ENCODE peak calls at places on chromosomes 6 and 20, in four cellular contexts. Q, Z, B and H are unnamed samples.
A peak's percentile ranks its signal among the peaks of the same experiment; 100 is the strongest.

GRCh38 chr6:144055121-144055931 is 40.0 kb downstream of the SF3B5 start:
- DNase-seq in Q (no peak), Z (no peak), B (no peak), H (no peak)

GRCh38 chr6:12957321-12958051 is 240.9 kb downstream of the PHACTR1 start:
- DNase-seq in Q (peak; percentile 52), Z (no peak), B (no peak), H (peak; percentile 90)

GRCh38 chr6:146892283-146892612 is 293.5 kb downstream of the ADGB start:
- DNase-seq in Q (no peak), Z (no peak), B (no peak), H (no peak)

GRCh38 chr20:8132015-8132631 is at the start of gene PLCB1:
- DNase-seq in Q (peak; percentile 92), Z (peak; percentile 86), B (peak; percentile 69), H (peak; percentile 84)

GRCh38 chr20:31595654-31596411 is 9.3 kb upstream of the ID1 start:
- DNase-seq in Q (peak; percentile 95), Z (no peak), B (peak; percentile 90), H (peak; percentile 99)

GRCh38 chr6:163579111-163579879 is 164.8 kb downstream of the QKI start:
- DNase-seq in Q (no peak), Z (no peak), B (no peak), H (no peak)

GRCh38 chr6:37323568-37323967 is 30.2 kb upstream of the RNF8 start:
- DNase-seq in Q (no peak), Z (no peak), B (no peak), H (peak; percentile 22)

GRCh38 chr20:3431109-3431508 is 23.6 kb upstream of the DNAAF9 start:
- DNase-seq in Q (no peak), Z (no peak), B (no peak), H (no peak)

GRCh38 chr20:48604426-48604825 is 223.4 kb downstream of the PREX1 start:
- DNase-seq in Q (no peak), Z (no peak), B (no peak), H (no peak)

GRCh38 chr20:4110885-4111284 is 95.5 kb upstream of the RNF24 start:
- DNase-seq in Q (no peak), Z (no peak), B (no peak), H (no peak)

GRCh38 chr6:158008894-158009891 is 27.5 kb downstream of the SYNJ2 start:
- DNase-seq in Q (no peak), Z (no peak), B (no peak), H (peak; percentile 89)

GRCh38 chr6:52540286-52540902 is 36.5 kb downstream of the TRAM2 start:
- DNase-seq in Q (no peak), Z (no peak), B (no peak), H (no peak)

GRCh38 chr6:143451531-143451930 is 926 bp downstream of the PEX3 start:
- DNase-seq in Q (no peak), Z (no peak), B (no peak), H (peak; percentile 11)

GRCh38 chr20:16017656-16018055 is 555.6 kb downstream of the KIF16B start:
- DNase-seq in Q (no peak), Z (no peak), B (no peak), H (no peak)

GRCh38 chr6:111458670-111459232 is 24.3 kb downstream of the REV3L start:
- DNase-seq in Q (no peak), Z (no peak), B (no peak), H (no peak)

GRCh38 chr6:119147101-119148053 is 68.9 kb upstream of the FAM184A start:
- DNase-seq in Q (no peak), Z (no peak), B (no peak), H (peak; percentile 98)

GRCh38 chr20:47735412-47736400 is 49.6 kb downstream of the SULF2 start:
- DNase-seq in Q (no peak), Z (no peak), B (no peak), H (peak; percentile 1)

GRCh38 chr6:128659878-128660622 is 139.7 kb upstream of the PTPRK start:
- DNase-seq in Q (no peak), Z (no peak), B (no peak), H (no peak)

GRCh38 chr20:2799688-2800589 is 488 bp downstream of the CPXM1 start:
- DNase-seq in Q (peak; percentile 49), Z (no peak), B (no peak), H (peak; percentile 27)

GRCh38 chr20:64261138-64261537 is 5.6 kb downstream of the PCMTD2 start:
- DNase-seq in Q (no peak), Z (no peak), B (no peak), H (peak; percentile 86)

GRCh38 chr20:23136893-23137745 is 51.0 kb upstream of the CD93 start:
- DNase-seq in Q (no peak), Z (no peak), B (no peak), H (no peak)

GRCh38 chr20:51910202-51911050 is 108.1 kb upstream of the SALL4 start:
- DNase-seq in Q (no peak), Z (peak; percentile 48), B (no peak), H (peak; percentile 41)

GRCh38 chr6:159961523-159961922 is 7.4 kb upstream of the IGF2R start:
- DNase-seq in Q (no peak), Z (no peak), B (no peak), H (no peak)

GRCh38 chr6:2942916-2943563 is 28.3 kb downstream of the SERPINB6 start:
- DNase-seq in Q (no peak), Z (no peak), B (no peak), H (no peak)

DNA sequence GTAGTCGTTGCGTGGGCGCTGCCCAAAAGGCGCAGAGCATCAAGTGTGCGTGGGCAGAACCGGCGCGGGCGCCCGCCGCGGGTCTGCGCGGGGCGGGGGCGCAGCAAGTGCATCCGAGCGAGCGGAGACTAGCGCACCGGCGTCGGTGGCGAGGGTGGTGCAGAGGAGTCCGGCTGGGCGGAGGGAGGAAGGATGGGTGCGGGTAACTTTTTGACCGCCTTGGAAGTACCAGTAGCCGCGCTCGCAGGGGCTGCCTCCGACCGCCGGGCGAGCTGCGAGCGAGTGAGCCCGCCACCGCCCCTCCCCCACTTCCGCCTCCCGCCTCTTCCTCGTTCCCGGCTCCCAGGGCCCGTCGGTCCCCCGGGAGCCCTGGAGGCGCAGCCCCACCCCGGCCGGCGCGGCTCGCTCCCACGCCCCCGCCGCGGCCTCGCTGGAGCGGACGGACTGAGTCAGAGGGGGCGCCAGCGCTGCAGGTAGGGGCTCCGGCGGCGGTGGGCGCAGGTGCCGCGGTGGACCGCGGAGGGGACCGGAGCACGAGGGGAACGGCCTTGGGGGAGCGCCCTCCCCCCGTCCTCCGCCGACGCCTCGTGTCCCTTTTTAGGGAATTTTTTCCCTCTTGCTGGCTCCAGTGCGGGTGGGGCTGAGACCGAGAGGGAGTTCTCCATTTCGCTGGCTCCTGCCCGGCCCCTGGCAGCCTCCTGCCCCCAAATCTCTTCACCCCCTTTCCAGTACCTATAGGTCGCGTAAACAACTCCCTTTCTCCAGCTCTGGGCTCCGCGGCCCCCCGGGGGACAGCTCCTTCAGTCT is 1.6 kb upstream of the DBNDD2 start:
- DNase-seq in Q (peak; percentile 71), Z (peak; percentile 40), B (no peak), H (peak; percentile 36)
- H3K4me1 ChIP-seq in Q (peaks cover 3% of the 10 kb centered on the region), Z (peaks cover 9% of the 10 kb centered on the region), B (peaks cover 6% of the 10 kb centered on the region), H (peaks cover 14% of the 10 kb centered on the region)

DNA sequence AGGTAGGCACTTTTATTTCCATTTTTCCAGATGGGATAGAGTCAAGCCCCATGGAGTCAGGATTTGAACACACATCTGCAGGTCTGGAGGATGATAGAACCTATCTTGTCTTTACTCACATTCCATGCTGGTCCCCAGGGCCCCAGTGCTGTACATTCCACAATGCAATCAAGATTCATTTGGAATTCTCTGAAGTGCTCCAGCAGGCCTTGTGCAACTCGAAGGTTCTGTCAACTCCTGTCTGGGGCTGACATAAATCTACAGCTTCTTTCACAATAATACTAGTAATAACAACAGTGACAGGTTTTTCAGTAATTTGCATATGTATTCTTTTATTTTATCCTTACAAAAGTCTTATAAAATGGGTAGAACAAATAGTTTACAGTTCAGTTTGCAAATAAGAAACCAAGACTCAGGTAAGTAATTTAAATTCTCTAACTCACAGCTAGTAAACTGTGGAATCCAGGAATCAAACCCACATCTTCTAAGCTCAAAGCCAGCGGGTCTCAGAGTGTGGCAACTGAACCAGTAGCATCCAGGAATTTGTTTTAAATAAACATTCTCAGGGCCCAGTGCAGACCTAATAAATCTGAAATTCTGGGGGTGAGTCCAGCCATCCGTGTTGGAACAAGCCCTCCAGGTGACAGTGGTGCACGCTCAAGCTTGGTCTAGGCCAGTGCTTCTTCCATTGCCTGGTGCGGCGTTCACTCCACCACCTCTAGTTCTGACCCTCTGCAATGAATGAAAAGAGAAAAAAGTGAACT is 137.0 kb upstream of the TNFAIP3 start:
- DNase-seq in Q (no peak), Z (no peak), B (no peak), H (peak; percentile 78)
- H2BK12ac ChIP-seq in Q (no peak overlapping the region), Z (no peak overlapping the region), B (no peak overlapping the region), H (peak overlapping the region; percentile 10)

GRCh38 chr20:34180460-34181108 is 60.6 kb upstream of the ASIP start:
- DNase-seq in Q (no peak), Z (no peak), B (no peak), H (no peak)

GRCh38 chr20:34181484-34181883 is 59.7 kb upstream of the ASIP start:
- DNase-seq in Q (no peak), Z (no peak), B (no peak), H (no peak)

GRCh38 chr20:34175879-34176278 is 63.8 kb upstream of the EIF2S2 start:
- DNase-seq in Q (no peak), Z (no peak), B (no peak), H (no peak)

GRCh38 chr20:34177060-34177459 is 64.2 kb upstream of the ASIP start:
- DNase-seq in Q (no peak), Z (no peak), B (no peak), H (no peak)

DNA sequence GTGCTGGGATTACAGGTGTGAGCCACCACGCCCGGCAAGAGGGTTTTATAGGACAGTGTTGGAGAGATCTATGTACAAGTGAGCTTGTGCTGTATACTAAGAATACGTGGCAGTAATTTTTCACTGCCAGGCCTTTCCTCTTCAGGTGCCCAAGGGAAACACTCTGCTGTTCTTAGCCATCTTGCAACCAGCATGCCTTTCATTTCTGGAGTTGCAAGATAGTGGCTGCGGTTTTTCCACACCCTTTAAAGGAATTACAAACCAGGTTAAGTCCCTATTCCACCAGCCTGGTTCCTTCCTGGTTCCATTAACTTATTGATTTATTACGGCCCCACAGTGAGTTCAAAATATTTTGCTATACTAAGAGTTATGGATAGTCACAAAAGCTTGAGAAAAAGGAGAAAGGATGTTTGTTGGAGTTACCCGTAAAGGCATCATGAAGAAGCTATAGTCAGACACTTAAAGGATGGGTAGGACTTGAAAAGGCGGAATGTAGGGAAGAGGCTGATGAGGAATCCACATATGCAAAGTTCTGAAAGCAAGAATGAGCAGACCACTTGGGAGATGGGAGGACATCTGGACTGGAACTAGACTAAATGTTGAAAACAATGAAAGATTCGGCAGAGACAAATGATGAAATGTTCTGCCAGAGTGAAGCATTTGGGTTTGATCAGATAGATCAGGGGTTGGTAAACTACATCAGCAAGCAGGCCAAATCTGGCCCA is 61.4 kb upstream of the ASIP start:
- DNase-seq in Q (no peak), Z (no peak), B (no peak), H (no peak)
- H2BK5ac ChIP-seq in Q (no peak overlapping the region), Z (no peak overlapping the region), B (no peak overlapping the region), H (no peak overlapping the region)

DNA sequence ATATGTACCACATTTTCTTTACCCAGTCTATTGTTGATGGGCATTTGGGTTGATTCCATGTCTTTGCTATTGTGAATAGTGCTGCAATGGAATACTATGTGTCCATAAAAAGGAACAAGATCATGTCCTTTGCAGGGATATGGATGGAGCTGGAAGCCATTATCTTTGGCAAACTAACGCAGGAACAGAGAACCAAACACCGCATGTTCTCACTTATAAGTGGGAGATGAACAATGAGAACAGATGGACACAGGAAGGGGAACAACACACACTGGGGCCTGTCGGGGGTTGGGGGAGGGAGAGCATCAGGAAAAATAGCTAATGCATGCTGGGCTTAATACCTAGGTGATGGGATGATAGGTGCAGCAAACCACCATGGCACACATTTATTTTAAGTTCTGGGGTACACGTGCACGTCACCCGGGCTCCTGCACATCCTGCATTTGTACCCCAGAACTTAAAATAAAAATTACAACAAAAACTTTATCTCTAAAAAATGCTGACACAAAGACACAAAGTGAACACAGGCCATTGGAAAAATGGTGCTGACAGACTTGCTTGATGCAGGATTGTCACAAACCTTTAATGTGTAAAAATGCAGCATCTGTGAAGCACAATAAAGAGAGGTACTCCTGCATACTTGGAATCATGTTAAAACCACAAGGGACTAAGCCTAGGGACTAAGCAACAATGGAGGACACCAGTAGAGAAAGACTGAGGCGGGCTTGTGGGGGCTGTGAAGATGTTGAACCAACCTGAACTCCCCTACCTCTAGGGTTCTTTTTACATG is 48.8 kb downstream of the BCAS1 start:
- DNase-seq in Q (no peak), Z (no peak), B (no peak), H (no peak)
- H3K4me1 ChIP-seq in Q (no peaks in the 10 kb centered on the region), Z (peaks cover 6% of the 10 kb centered on the region), B (no peaks in the 10 kb centered on the region), H (peaks cover 3% of the 10 kb centered on the region)